ENCODE peak calls at places on chromosomes 5 and 9, in five cellular contexts. Z, A, E, I and S are unnamed samples.

GRCh38 chr5:115179068-115179958 is 9.6 kb upstream of the TRIM36 start:
- DNase-seq in Z (no peak), E (no peak), A (no peak), I (no peak), S (no peak)

GRCh38 chr5:137054792-137055191 is 444.3 kb downstream of the SPOCK1 start:
- DNase-seq in E (no peak), Z (no peak), I (no peak), A (no peak), S (no peak)

GRCh38 chr5:28450997-28451396 is 1412.6 kb upstream of the CDH9 start:
- DNase-seq in E (no peak), I (no peak), Z (no peak), A (no peak), S (no peak)

GRCh38 chr5:98231089-98231488 is 542.4 kb upstream of the RGMB start:
- DNase-seq in I (no peak), E (no peak), A (no peak), Z (no peak), S (no peak)

GRCh38 chr5:137487600-137487999 is 11.5 kb downstream of the SPOCK1 start:
- DNase-seq in I (no peak), A (no peak), Z (no peak), E (no peak), S (no peak)

GRCh38 chr5:139982975-139983240 is 60.2 kb downstream of the NRG2 start:
- DNase-seq in Z (no peak), I (no peak), A (no peak), E (no peak), S (no peak)

GRCh38 chr5:99061299-99061698 is 132.5 kb upstream of the CHD1 start:
- DNase-seq in A (no peak), Z (no peak), I (no peak), E (no peak), S (no peak)

GRCh38 chr9:96008502-96009222 is 133.2 kb downstream of the ERCC6L2 start:
- DNase-seq in Z (no peak), E (no peak), A (no peak), I (no peak), S (no peak)

GRCh38 chr5:139660916-139661814 is 13.0 kb downstream of the CXXC5 start:
- DNase-seq in A (peak), Z (no peak), E (peak), I (no peak), S (no peak)

GRCh38 chr5:28473531-28474107 is 1435.2 kb upstream of the CDH9 start:
- DNase-seq in A (no peak), I (no peak), E (no peak), Z (no peak), S (no peak)

GRCh38 chr5:11912-12311 is 80.1 kb upstream of the PLEKHG4B start:
- DNase-seq in E (no peak), Z (no peak), A (no peak), I (no peak), S (no peak)

GRCh38 chr9:69107801-69108200 is 66.3 kb upstream of the TJP2 start:
- DNase-seq in Z (no peak), A (no peak), E (no peak), I (no peak), S (no peak)
- H3K4me3 ChIP-seq in Z (no peak), A (no peak), E (no peak), I (no peak), S (no peak)

DNA sequence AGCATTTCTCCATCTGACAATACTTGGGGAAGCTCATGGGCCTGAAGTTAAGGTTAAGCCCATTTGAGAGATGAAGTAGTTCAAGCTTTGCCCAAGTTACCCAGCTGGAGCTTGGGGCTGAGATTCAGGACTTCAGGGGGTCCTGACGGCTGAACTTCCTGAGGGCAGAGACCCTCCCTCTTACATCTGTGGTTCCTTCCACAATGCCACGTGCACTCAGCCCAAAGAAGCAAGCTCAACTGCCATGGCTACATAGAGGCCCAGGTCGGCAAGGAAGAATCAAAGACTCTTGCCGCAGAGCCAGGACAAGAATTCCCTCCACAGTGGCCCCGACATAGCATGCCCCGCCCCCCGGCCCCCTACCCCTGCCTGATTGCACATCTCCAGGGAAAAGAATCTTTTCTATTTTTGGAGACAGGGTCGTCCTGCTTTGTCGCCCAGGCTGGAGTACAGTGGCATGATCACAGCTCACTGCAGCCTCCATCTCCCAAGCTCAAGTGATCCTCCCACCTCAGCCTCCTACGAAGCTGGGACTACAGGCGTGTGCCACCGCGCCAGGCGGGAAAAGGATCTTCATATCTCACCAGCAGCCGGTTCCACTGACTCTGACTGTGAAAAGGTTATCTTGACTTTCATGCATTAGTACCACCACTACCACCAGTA is 9.2 kb downstream of the PHF19 start:
- DNase-seq in E (no peak), I (no peak), Z (no peak), A (no peak), S (no peak)
- H3K4me3 ChIP-seq in E (peak), I (no peak), Z (no peak), A (peak), S (peak)

GRCh38 chr9:23586906-23587305 is 239.1 kb downstream of the ELAVL2 start:
- DNase-seq in Z (no peak), I (no peak), E (no peak), A (no peak), S (no peak)

GRCh38 chr9:23587433-23587832 is 238.6 kb downstream of the ELAVL2 start:
- DNase-seq in Z (no peak), E (peak), I (no peak), A (peak), S (no peak)

GRCh38 chr9:23582836-23583235 is 243.2 kb downstream of the ELAVL2 start:
- DNase-seq in E (no peak), Z (no peak), A (no peak), I (no peak), S (no peak)

GRCh38 chr9:23590601-23591000 is 235.4 kb downstream of the ELAVL2 start:
- DNase-seq in E (no peak), I (no peak), Z (no peak), A (no peak), S (no peak)

GRCh38 chr9:23587903-23588302 is 238.1 kb downstream of the ELAVL2 start:
- DNase-seq in A (no peak), I (no peak), E (no peak), Z (no peak), S (no peak)
- H3K4me3 ChIP-seq in A (no peak), I (no peak), E (no peak), Z (no peak), S (no peak)

DNA sequence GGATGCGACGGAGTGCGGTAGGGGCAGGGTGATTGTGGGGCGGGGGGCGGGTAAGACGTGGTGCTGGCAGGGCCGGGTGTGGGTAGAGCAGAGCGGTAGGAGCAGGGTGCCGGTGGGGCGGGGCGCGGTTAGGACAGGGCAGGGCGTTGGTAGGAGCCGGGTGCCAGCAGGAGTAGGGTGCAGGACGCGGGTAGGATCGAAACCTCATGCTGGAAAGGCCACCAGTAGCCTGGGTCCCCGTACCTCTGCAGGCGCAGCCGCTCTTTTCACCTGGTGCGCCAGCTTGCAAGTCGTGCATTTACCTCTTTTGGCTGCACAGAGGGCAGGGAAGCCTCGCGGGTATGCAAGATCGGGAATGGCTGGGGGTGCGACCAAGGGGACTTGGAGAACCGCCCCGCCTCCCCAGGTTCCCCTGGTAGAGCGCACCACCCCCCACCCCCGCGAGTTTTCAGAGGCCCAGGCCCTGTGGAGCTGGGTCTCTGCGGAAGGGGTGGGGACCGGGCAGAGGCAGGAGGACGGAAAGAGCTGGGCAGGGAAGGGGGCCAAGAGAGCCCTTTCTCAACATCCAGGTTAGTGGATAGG is 104.8 kb upstream of the SIMC1 start:
- DNase-seq in E (no peak), I (no peak), A (no peak), Z (no peak), S (no peak)
- H3K4me3 ChIP-seq in E (no peak), I (peak), A (no peak), Z (no peak), S (peak)

GRCh38 chr5:111348659-111349058 is 124.5 kb downstream of the CAMK4 start:
- DNase-seq in Z (no peak), I (no peak), E (no peak), A (no peak), S (no peak)

GRCh38 chr5:111345731-111346130 is 121.5 kb downstream of the CAMK4 start:
- DNase-seq in A (no peak), Z (no peak), I (no peak), E (no peak), S (no peak)

GRCh38 chr5:111349429-111349828 is 125.2 kb downstream of the CAMK4 start:
- DNase-seq in E (no peak), Z (no peak), A (no peak), I (no peak), S (no peak)

DNA sequence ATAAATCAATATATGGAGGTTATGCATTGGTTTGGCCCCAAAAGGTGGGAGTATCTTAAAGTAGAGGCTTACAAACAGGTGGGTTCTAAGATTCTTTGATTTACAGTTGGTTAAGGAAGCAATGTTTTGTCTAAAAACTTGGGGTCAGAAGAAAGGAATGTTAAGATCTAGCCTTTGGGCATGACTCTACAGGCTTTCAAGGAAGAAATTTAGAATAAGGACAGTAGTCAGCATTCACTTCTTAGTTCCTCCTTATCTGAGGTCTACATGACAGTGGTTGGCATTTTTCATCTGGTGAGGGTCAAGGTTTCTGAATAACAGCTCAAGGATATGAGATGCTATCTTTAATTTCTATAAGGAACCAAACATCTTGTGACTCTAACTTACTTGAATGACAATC is 122.8 kb downstream of the CAMK4 start:
- DNase-seq in Z (no peak), I (no peak), A (no peak), E (no peak), S (no peak)
- H3K4me3 ChIP-seq in Z (no peak), I (no peak), A (no peak), E (no peak), S (no peak)